ENCODE peak calls at places on chromosome 13, in ten cellular contexts. K is lower lobe of right lung, N is Calu3, R is HFFc6, Z is tibial nerve, L is body of pancreas, H is PC-9, U is natural killer cell, B is astrocyte of the spinal cord, D is progenitor cell of endocrine pancreas. P is an unnamed sample.
A peak's percentile ranks its signal among the peaks of the same experiment; 100 is the strongest.

GRCh38 chr13:21668665-21669599 is 1.9 kb upstream of the FGF9 start:
- DNase-seq in L (no peak), N (no peak), R (no peak), B (peak; percentile 33), D (peak; percentile 31), H (no peak), Z (no peak), U (peak; percentile 45), K (no peak), P (no peak)

GRCh38 chr13:22757530-22758120 is 423.2 kb upstream of the SGCG start:
- DNase-seq in U (no peak), K (no peak), Z (no peak), R (no peak), B (peak; percentile 4), L (no peak), D (no peak), H (no peak), N (no peak), P (no peak)

GRCh38 chr13:35882722-35883497 is 248.3 kb downstream of the DCLK1 start:
- DNase-seq in L (no peak), H (no peak), Z (no peak), U (no peak), N (no peak), D (no peak), K (no peak), B (peak; percentile 31), R (no peak), P (no peak)

GRCh38 chr13:25727250-25727649 is 324.6 kb downstream of the SHISA2 start:
- DNase-seq in Z (no peak), K (peak; percentile 57), R (no peak), B (no peak), D (no peak), U (no peak), L (peak; percentile 85), H (no peak), N (no peak), P (no peak)

GRCh38 chr13:49627831-49628652 is at the start of gene ARL11:
- DNase-seq in R (no peak), K (peak; percentile 87), Z (peak; percentile 45), H (peak; percentile 83), L (peak; percentile 65), D (no peak), B (no peak), N (no peak), U (peak; percentile 36), P (no peak)

GRCh38 chr13:97113231-97114001 is 108.7 kb upstream of the MBNL2 start:
- DNase-seq in K (no peak), D (no peak), Z (no peak), B (no peak), N (no peak), H (no peak), R (no peak), U (no peak), L (peak; percentile 49), P (no peak)

GRCh38 chr13:31595568-31595967 is 143.8 kb upstream of the RXFP2 start:
- DNase-seq in B (peak; percentile 4), H (no peak), L (no peak), U (no peak), K (no peak), R (no peak), N (no peak), D (no peak), Z (no peak), P (no peak)

GRCh38 chr13:29761815-29762214 is 88.6 kb downstream of the UBL3 start:
- DNase-seq in D (no peak), K (no peak), L (no peak), H (no peak), U (no peak), R (no peak), B (no peak), N (no peak), Z (no peak), P (no peak)

GRCh38 chr13:27927444-27928352 is 7.9 kb downstream of the PDX1 start:
- DNase-seq in B (no peak), K (no peak), U (no peak), R (no peak), D (no peak), N (no peak), L (no peak), H (no peak), Z (no peak), P (no peak)

GRCh38 chr13:27039171-27039701 is 132.4 kb downstream of the USP12 start:
- DNase-seq in Z (no peak), U (no peak), K (no peak), D (no peak), L (no peak), N (no peak), B (no peak), R (no peak), H (no peak), P (no peak)

GRCh38 chr13:73304442-73304841 is 245.6 kb downstream of the KLF5 start:
- DNase-seq in H (no peak), L (no peak), B (no peak), Z (no peak), D (no peak), K (no peak), N (no peak), U (no peak), R (no peak), P (no peak)

GRCh38 chr13:46062190-46062589 is 9.6 kb upstream of the ZC3H13 start:
- DNase-seq in L (no peak), D (no peak), K (no peak), Z (no peak), H (no peak), B (peak; percentile 11), U (no peak), R (peak; percentile 63), N (no peak), P (no peak)

GRCh38 chr13:31175847-31176536 is 14.3 kb upstream of the HSPH1 start:
- DNase-seq in B (no peak), U (no peak), D (no peak), R (no peak), N (no peak), Z (no peak), H (no peak), L (no peak), K (no peak), P (no peak)

GRCh38 chr13:26436914-26437313 is 120.6 kb upstream of the WASF3 start:
- DNase-seq in B (no peak), Z (no peak), D (no peak), K (no peak), L (no peak), R (no peak), U (no peak), N (no peak), H (no peak), P (no peak)

GRCh38 chr13:81639984-81640582 is 1299.2 kb upstream of the SPRY2 start:
- DNase-seq in H (no peak), K (no peak), D (no peak), B (no peak), N (peak; percentile 8), R (no peak), Z (no peak), U (no peak), L (peak; percentile 12), P (no peak)

GRCh38 chr13:30618186-30618937 is 642 bp downstream of the USPL1 start:
- DNase-seq in U (peak; percentile 29), R (no peak), Z (no peak), H (no peak), K (peak; percentile 51), L (no peak), D (no peak), N (peak; percentile 3), B (no peak), P (no peak)

GRCh38 chr13:26968431-26969335 is 202.9 kb downstream of the USP12 start:
- DNase-seq in U (no peak), B (no peak), Z (no peak), L (peak; percentile 75), H (no peak), D (peak; percentile 63), R (no peak), K (peak; percentile 52), N (no peak), P (no peak)

GRCh38 chr13:65926750-65927171 is 1303.4 kb downstream of the PCDH9 start:
- DNase-seq in U (no peak), D (no peak), N (no peak), B (no peak), R (no peak), H (no peak), L (peak; percentile 24), Z (no peak), K (no peak), P (no peak)
- TF ChIP-seq CTCF in U (peak; percentile 20), D (peak; percentile 58), N (no peak), B (peak; percentile 6), R (peak; percentile 36), H (no peak), L (no peak), Z (no peak), K (peak; percentile 28), P (peak; percentile 46)

GRCh38 chr13:87255394-87255793 is 415.8 kb upstream of the SLITRK5 start:
- DNase-seq in N (no peak), L (no peak), B (no peak), U (no peak), K (no peak), H (no peak), R (no peak), D (no peak), Z (no peak), P (no peak)

GRCh38 chr13:87259479-87260083 is 411.6 kb upstream of the SLITRK5 start:
- DNase-seq in R (no peak), B (no peak), N (no peak), U (no peak), L (no peak), H (peak; percentile 8), K (no peak), Z (no peak), D (no peak), P (no peak)
- TF ChIP-seq CTCF in R (peak; percentile 31), B (peak; percentile 47), N (no peak), U (no peak), L (peak; percentile 9), H (peak; percentile 55), K (peak; percentile 7), Z (peak; percentile 48), D (peak; percentile 56), P (peak; percentile 72)

GRCh38 chr13:99959538-99960230 is 11.9 kb downstream of the ZIC5 start:
- DNase-seq in L (no peak), Z (no peak), U (no peak), B (peak; percentile 58), H (no peak), R (no peak), N (no peak), K (no peak), D (no peak), P (no peak)
- TF ChIP-seq CTCF in L (no peak), Z (no peak), U (no peak), B (peak; percentile 45), H (no peak), R (peak; percentile 6), N (no peak), K (peak; percentile 6), D (peak; percentile 62), P (peak; percentile 79)

GRCh38 chr13:19817510-19818158 is 34.9 kb upstream of the PSPC1 start:
- DNase-seq in K (no peak), Z (no peak), N (no peak), U (no peak), H (no peak), B (no peak), R (no peak), D (no peak), L (no peak), P (peak; percentile 35)

GRCh38 chr13:19817106-19817505 is 34.4 kb upstream of the PSPC1 start:
- DNase-seq in K (no peak), D (no peak), U (peak; percentile 59), Z (no peak), L (no peak), H (no peak), N (no peak), R (no peak), B (no peak), P (peak; percentile 34)

GRCh38 chr13:19822673-19823072 is 39.9 kb upstream of the PSPC1 start:
- DNase-seq in D (no peak), R (no peak), B (no peak), N (no peak), U (no peak), H (no peak), L (no peak), Z (no peak), K (no peak), P (no peak)

GRCh38 chr13:19818223-19818842 is 35.6 kb upstream of the PSPC1 start:
- DNase-seq in D (peak; percentile 70), U (peak; percentile 22), H (no peak), L (peak; percentile 41), B (peak; percentile 18), Z (no peak), K (peak; percentile 84), N (peak; percentile 11), R (no peak), P (peak; percentile 85)
- TF ChIP-seq CTCF in D (peak; percentile 91), U (no peak), H (peak; percentile 52), L (peak; percentile 37), B (peak; percentile 60), Z (peak; percentile 18), K (peak; percentile 66), N (peak; percentile 47), R (peak; percentile 73), P (peak; percentile 71)

P was measured in chondrocyte.